ENCODE peak calls at places on chromosomes 16 and 17, in ten cellular contexts. V, L, T, I, H, U, B, E, D and X are unnamed samples.

GRCh38 chr17:63702223-63702577 is 2.3 kb upstream of the LIMD2 start:
- DNase-seq in V (no peak), L (peak; percentile 32), T (no peak), I (peak; percentile 78), H (no peak), U (no peak), B (peak; percentile 59), E (peak; percentile 59), D (no peak), X (peak; percentile 61)

GRCh38 chr17:63701477-63702222 is 1.7 kb upstream of the LIMD2 start:
- DNase-seq in V (no peak), L (peak; percentile 41), T (no peak), I (peak; percentile 89), H (peak; percentile 47), U (no peak), B (peak; percentile 74), E (peak; percentile 81), D (no peak), X (peak; percentile 63)

GRCh38 chr17:79837888-79838540 is 1.2 kb downstream of the CBX4 start:
- DNase-seq in V (peak; percentile 27), L (no peak), T (peak; percentile 50), I (peak; percentile 62), H (no peak), U (no peak), B (no peak), E (no peak), D (no peak), X (peak; percentile 41)

GRCh38 chr16:70590722-70591438 is 55.5 kb upstream of the IL34 start:
- DNase-seq in V (no peak), L (no peak), T (no peak), I (no peak), H (peak; percentile 22), U (no peak), B (no peak), E (no peak), D (no peak), X (no peak)

GRCh38 chr16:2046889-2047329 is 725 bp downstream of the NTHL1 start:
- DNase-seq in V (no peak), L (no peak), T (no peak), I (no peak), H (no peak), U (no peak), B (no peak), E (no peak), D (no peak), X (no peak)

GRCh38 chr17:75908201-75908600 is 3.5 kb upstream of the MRPL38 start:
- DNase-seq in V (no peak), L (no peak), T (peak; percentile 59), I (no peak), H (no peak), U (no peak), B (no peak), E (peak; percentile 84), D (no peak), X (no peak)

GRCh38 chr17:45164734-45165269 is 3.1 kb downstream of the HEXIM2 start:
- DNase-seq in V (no peak), L (no peak), T (no peak), I (no peak), H (no peak), U (no peak), B (no peak), E (no peak), D (no peak), X (no peak)

GRCh38 chr17:81429813-81430510 is 34.7 kb downstream of the BAHCC1 start:
- DNase-seq in V (no peak), L (no peak), T (peak; percentile 53), I (no peak), H (peak; percentile 45), U (no peak), B (no peak), E (no peak), D (no peak), X (no peak)

GRCh38 chr16:799948-800833 is at the start of gene GNG13:
- DNase-seq in V (no peak), L (no peak), T (no peak), I (no peak), H (no peak), U (no peak), B (no peak), E (no peak), D (peak; percentile 72), X (no peak)

GRCh38 chr17:81161972-81162371 is 3.3 kb upstream of the PVALEF start:
- DNase-seq in V (no peak), L (no peak), T (no peak), I (no peak), H (no peak), U (no peak), B (no peak), E (no peak), D (no peak), X (no peak)

GRCh38 chr16:86616906-86617305 is 38.6 kb downstream of the FOXL1 start:
- DNase-seq in V (no peak), L (no peak), T (no peak), I (no peak), H (no peak), U (no peak), B (no peak), E (no peak), D (no peak), X (no peak)

GRCh38 chr17:50043290-50044148 is 12.4 kb upstream of the ITGA3 start:
- DNase-seq in V (no peak), L (peak; percentile 69), T (no peak), I (no peak), H (peak; percentile 80), U (no peak), B (no peak), E (no peak), D (no peak), X (no peak)

GRCh38 chr16:27275394-27275793 is 6.8 kb upstream of the NSMCE1 start:
- DNase-seq in V (no peak), L (no peak), T (no peak), I (no peak), H (no peak), U (no peak), B (no peak), E (no peak), D (no peak), X (no peak)

GRCh38 chr17:56785396-56785795 is 48.3 kb downstream of the C17orf67 start:
- DNase-seq in V (no peak), L (no peak), T (peak; percentile 46), I (no peak), H (no peak), U (peak; percentile 67), B (no peak), E (no peak), D (no peak), X (no peak)

GRCh38 chr17:15918661-15919259 is 26.2 kb upstream of the ADORA2B start:
- DNase-seq in V (no peak), L (peak; percentile 29), T (peak; percentile 13), I (no peak), H (peak; percentile 59), U (no peak), B (no peak), E (peak; percentile 58), D (peak; percentile 3), X (no peak)

DNA sequence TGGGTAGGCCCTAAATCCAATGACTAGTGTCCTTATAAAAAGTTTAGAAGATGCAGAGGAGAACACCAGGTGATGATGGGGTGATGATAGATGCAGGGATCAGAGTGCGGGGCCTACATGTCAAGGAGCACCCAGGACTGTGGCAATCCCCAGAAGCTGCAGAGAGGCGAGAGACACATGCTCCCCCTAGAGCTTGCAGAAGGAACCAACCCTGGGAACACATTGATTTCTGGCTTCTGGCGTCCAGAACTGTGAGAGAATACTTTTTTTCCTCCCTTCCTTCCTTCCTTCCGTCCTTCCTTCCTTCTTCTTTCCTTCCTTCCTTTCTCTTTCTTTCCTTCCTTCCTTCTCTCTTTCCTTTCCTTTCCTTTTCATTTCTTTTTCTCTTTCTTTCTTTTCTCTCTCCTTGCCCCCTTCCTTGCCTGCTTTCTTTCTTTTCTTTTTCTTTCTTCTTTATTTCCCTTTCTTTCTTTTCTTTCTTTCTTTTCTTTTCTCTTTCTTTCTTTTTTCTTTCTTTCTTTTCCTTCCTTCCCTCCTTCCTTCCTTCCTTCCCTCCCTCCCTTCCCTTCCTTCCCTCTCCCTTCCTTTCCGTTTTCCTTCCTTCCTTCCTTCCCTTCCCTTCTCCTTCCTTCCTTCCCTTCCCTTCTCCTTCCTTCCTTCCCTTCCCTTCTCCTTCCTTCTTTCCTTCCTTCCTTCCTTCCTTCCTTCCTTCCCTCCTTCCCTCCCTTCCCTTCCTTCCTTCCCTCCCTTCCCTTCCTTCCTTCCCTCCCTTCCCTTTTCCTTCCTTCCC is 134.3 kb downstream of the HAPSTR1 start:
- DNase-seq in V (no peak), L (no peak), T (peak; percentile 5), I (peak; percentile 28), H (no peak), U (no peak), B (no peak), E (no peak), D (peak; percentile 48), X (no peak)
- TF ChIP-seq CTCF in V (peak; percentile 31), L (no peak), T (peak; percentile 43), I (peak; percentile 48), H (no peak), U (peak; percentile 22), B (no peak), E (peak; percentile 16), D (peak; percentile 60), X (no peak)

GRCh38 chr17:47638903-47639302 is 10.8 kb upstream of the KPNB1 start:
- DNase-seq in V (no peak), L (no peak), T (no peak), I (no peak), H (no peak), U (no peak), B (no peak), E (no peak), D (no peak), X (no peak)
- TF ChIP-seq CTCF in V (no peak), L (no peak), T (no peak), I (no peak), H (no peak), U (no peak), B (no peak), E (no peak), D (no peak), X (no peak)

DNA sequence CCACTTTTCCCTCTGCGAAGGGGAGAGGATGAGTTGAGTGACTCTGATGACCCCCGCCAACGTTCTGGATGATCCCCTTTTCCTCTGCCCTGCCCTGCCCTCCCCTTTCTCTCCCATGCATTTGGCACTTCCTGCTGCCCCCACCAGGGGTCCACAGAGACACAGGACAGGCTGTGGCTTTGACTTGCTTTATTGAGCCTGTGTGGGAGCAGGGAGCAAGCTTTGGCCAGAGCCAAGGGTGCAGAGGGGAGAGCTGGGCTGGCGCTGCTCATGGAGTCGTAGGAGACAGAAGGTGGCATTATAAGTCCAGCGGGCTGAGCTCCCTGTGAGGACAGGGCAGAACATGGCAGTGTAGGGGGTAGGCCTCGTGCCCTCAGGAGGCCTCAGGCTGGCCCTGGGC is 1.6 kb downstream of the PPY start:
- DNase-seq in V (peak; percentile 24), L (no peak), T (peak; percentile 25), I (no peak), H (no peak), U (peak; percentile 35), B (no peak), E (no peak), D (peak; percentile 77), X (no peak)
- TF ChIP-seq CTCF in V (peak; percentile 51), L (no peak), T (peak; percentile 64), I (peak; percentile 44), H (no peak), U (peak; percentile 63), B (no peak), E (no peak), D (peak; percentile 56), X (no peak)

DNA sequence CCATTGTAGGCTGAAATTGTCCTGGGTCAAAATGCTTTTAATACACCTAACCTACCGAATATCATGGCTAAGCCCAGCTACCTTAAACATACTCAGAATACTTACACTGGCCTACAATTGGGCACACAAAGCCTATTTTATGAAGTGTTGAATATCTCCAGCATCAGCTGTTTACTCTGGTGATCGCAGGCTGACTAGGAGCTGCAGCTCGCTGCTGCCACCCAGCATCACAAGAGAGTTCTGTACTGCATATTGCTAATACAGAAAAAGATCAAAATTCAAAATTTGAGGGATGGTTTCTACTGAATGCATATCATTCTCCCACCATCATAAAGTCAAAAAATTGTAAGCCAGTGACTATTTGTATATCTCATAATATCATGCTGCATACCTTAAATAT is 55.3 kb downstream of the ULK2 start:
- DNase-seq in V (no peak), L (no peak), T (no peak), I (no peak), H (no peak), U (peak; percentile 10), B (peak; percentile 9), E (no peak), D (no peak), X (no peak)
- TF ChIP-seq CTCF in V (peak; percentile 13), L (no peak), T (peak; percentile 23), I (peak; percentile 22), H (no peak), U (peak; percentile 31), B (peak; percentile 28), E (no peak), D (no peak), X (no peak)